ENCODE peak calls at places on chromosomes 5 and 9, in six cellular contexts. V, I, T, F, Y and W are unnamed samples.

GRCh38 chr9:92986175-92987110 is 39.1 kb downstream of the FGD3 start:
- DNase-seq in V (no peak), Y (no peak), F (no peak), I (no peak), T (no peak), W (peak)

GRCh38 chr9:118577121-118577520 is 792.1 kb downstream of the BRINP1 start:
- DNase-seq in V (no peak), T (no peak), I (no peak), F (no peak), Y (peak), W (no peak)

GRCh38 chr9:131764568-131764967 is 24.7 kb upstream of the RAPGEF1 start:
- DNase-seq in T (no peak), Y (no peak), F (no peak), I (no peak), V (no peak), W (no peak)

GRCh38 chr5:143679777-143680176 is 132.2 kb upstream of the HMHB1 start:
- DNase-seq in F (no peak), T (no peak), V (no peak), I (no peak), Y (peak), W (no peak)

GRCh38 chr5:15533124-15533893 is 33.3 kb downstream of the FBXL7 start:
- DNase-seq in F (no peak), V (no peak), Y (peak), I (no peak), T (no peak), W (no peak)

GRCh38 chr9:76215066-76215465 is 179.2 kb downstream of the RFK start:
- DNase-seq in F (peak), T (no peak), I (no peak), V (peak), Y (peak), W (no peak)

GRCh38 chr5:173925449-173926071 is 37.4 kb downstream of the CPEB4 start:
- DNase-seq in T (peak), I (peak), Y (peak), F (peak), V (peak), W (peak)

GRCh38 chr5:94702729-94703128 is 84.3 kb downstream of the SLF1 start:
- DNase-seq in V (no peak), Y (no peak), T (no peak), F (no peak), I (no peak), W (no peak)